ENCODE peak calls at places on chromosomes 6 and 20, in five cellular contexts. U is right lobe of liver, M is HCT116, G is body of pancreas, Z is IMR-90. T is an unnamed sample.

GRCh38 chr6:27541932-27542297 is 69.0 kb upstream of the ZNF184 start:
- DNase-seq in M (no peak), U (no peak), Z (no peak), G (no peak), T (no peak)

GRCh38 chr20:34927736-34928135 is 27.9 kb downstream of the GSS start:
- DNase-seq in Z (peak; percentile 23), M (no peak), U (no peak), G (no peak), T (no peak)

GRCh38 chr20:32344835-32345506 is 13.2 kb upstream of the ASXL1 start:
- DNase-seq in M (no peak), Z (no peak), U (no peak), G (no peak), T (no peak)

GRCh38 chr6:145071836-145072235 is 663.5 kb downstream of the EPM2A start:
- DNase-seq in M (no peak), Z (peak; percentile 93), U (no peak), G (no peak), T (no peak)

GRCh38 chr20:17571967-17572638 is 2.2 kb downstream of the DSTN start:
- DNase-seq in Z (no peak), G (no peak), M (no peak), U (no peak), T (no peak)

GRCh38 chr6:170286246-170286933 is 4.5 kb downstream of the DLL1 start:
- DNase-seq in M (no peak), G (peak; percentile 44), U (peak; percentile 37), Z (no peak), T (no peak)

GRCh38 chr20:7496394-7497111 is 443.7 kb downstream of the HAO1 start:
- DNase-seq in M (no peak), Z (no peak), G (no peak), U (no peak), T (no peak)

GRCh38 chr6:39887692-39888450 is 46.4 kb downstream of the MOCS1 start:
- DNase-seq in G (peak; percentile 78), M (no peak), U (no peak), Z (peak; percentile 95), T (no peak)

GRCh38 chr20:9300080-9300479 is 214.3 kb upstream of the LAMP5 start:
- DNase-seq in Z (no peak), U (no peak), G (no peak), M (no peak), T (no peak)

GRCh38 chr6:110326609-110327008 is 31.5 kb downstream of the METTL24 start:
- DNase-seq in M (no peak), Z (no peak), U (no peak), G (no peak), T (no peak)

GRCh38 chr20:7272512-7272911 is 505.0 kb downstream of the BMP2 start:
- DNase-seq in Z (no peak), G (no peak), U (no peak), M (no peak), T (no peak)

GRCh38 chr6:150099953-150100352 is 31.0 kb upstream of the ULBP3 start:
- DNase-seq in Z (no peak), G (no peak), U (no peak), M (no peak), T (no peak)

GRCh38 chr6:129490551-129491245 is 219.3 kb downstream of the ARHGAP18 start:
- DNase-seq in G (no peak), U (no peak), Z (peak; percentile 98), M (peak; percentile 94), T (peak; percentile 19)
- TF ChIP-seq POLR2A in G (peak; percentile 8), U (no peak), Z (peak; percentile 93), M (peak; percentile 52), T (peak; percentile 33)

GRCh38 chr6:134073156-134073555 is 20.7 kb upstream of the SLC2A12 start:
- DNase-seq in U (no peak), G (no peak), M (no peak), Z (no peak), T (no peak)
- TF ChIP-seq POLR2A in U (no peak), G (no peak), M (no peak), Z (no peak), T (no peak)

DNA sequence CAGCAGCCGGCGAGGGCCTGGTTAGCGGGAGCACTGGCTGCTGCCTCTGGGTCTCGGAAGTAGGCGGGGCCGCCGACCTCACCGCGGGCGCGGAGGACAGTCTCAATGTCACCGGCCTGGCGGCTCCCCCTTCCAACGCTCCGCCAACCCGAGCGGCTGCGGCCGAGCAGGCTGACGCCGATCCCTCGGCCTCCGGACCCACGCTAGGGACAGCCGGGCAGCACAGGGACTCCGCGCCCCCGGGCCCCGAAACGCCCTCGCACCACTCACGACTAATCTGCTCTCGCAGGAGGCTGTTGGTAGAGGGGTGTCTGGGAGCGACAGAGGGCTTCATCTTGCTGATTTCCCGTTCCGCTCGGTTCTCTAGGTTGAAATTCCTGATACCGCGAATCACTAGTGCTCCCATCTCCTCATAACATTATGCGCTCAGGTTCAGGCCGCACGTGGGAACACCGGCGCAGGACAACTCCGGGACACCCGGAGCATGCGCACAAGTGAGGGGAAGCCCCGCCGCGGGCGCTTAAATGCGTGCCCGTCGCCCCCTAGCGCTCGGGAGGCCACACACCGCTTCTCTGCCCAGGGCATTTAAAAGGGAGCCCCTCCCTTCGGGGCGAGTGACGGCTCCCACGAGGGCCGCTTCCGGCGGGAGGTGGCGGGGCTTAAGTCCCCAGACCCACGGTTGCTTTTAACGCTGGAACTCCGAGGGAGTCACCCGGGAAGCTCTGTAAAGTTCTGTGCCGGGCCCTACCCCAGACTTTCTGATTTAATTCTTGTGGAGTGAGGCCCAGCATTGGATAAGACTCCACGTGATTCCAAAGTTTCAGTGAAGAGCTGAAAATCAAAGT is at the start of gene NDUFAF4:
- DNase-seq in G (peak; percentile 97), Z (peak; percentile 90), U (peak; percentile 98), M (peak; percentile 90), T (peak; percentile 75)
- TF ChIP-seq POLR2A in G (peak; percentile 76), Z (peak; percentile 77), U (peak; percentile 82), M (peak; percentile 72), T (peak; percentile 17)

GRCh38 chr20:62907377-62908317 is 18.7 kb downstream of the DIDO1 start:
- DNase-seq in Z (peak; percentile 26), M (no peak), U (no peak), G (no peak), T (peak; percentile 43)

GRCh38 chr20:62908971-62909791 is 17.1 kb downstream of the DIDO1 start:
- DNase-seq in M (no peak), G (no peak), U (no peak), Z (no peak), T (no peak)

GRCh38 chr20:62911701-62912280 is 14.5 kb downstream of the DIDO1 start:
- DNase-seq in U (no peak), M (no peak), Z (no peak), G (no peak), T (no peak)

GRCh38 chr20:62910777-62911497 is 15.4 kb downstream of the DIDO1 start:
- DNase-seq in G (no peak), Z (no peak), M (no peak), U (no peak), T (no peak)

GRCh38 chr20:62910217-62910766 is 16.0 kb downstream of the DIDO1 start:
- DNase-seq in G (no peak), Z (no peak), M (no peak), U (no peak), T (no peak)
- TF ChIP-seq POLR2A in G (no peak), Z (no peak), M (no peak), U (no peak), T (no peak)

GRCh38 chr20:49281059-49281912 is 3.4 kb upstream of the ZNFX1 start:
- DNase-seq in Z (no peak), G (no peak), U (no peak), M (no peak), T (no peak)
- TF ChIP-seq POLR2A in Z (no peak), G (no peak), U (no peak), M (no peak), T (no peak)

GRCh38 chr6:26214826-26215199 is 127.6 kb downstream of the HFE start:
- DNase-seq in M (no peak), U (no peak), G (no peak), Z (no peak), T (no peak)

GRCh38 chr6:26215200-26216014 is 128.2 kb downstream of the HFE start:
- DNase-seq in G (no peak), Z (peak; percentile 36), U (no peak), M (no peak), T (no peak)

GRCh38 chr6:26217714-26218075 is 130.5 kb downstream of the HFE start:
- DNase-seq in Z (no peak), M (no peak), G (no peak), U (no peak), T (no peak)

GRCh38 chr6:26216886-26217713 is 129.9 kb downstream of the HFE start:
- DNase-seq in U (peak; percentile 81), Z (peak; percentile 90), M (no peak), G (peak; percentile 70), T (no peak)

GRCh38 chr6:26216015-26216885 is 129.0 kb downstream of the HFE start:
- DNase-seq in M (no peak), Z (peak; percentile 99), U (peak; percentile 69), G (peak; percentile 71), T (no peak)
- TF ChIP-seq POLR2A in M (no peak), Z (peak; percentile 99), U (peak; percentile 100), G (peak; percentile 96), T (peak; percentile 98)

DNA sequence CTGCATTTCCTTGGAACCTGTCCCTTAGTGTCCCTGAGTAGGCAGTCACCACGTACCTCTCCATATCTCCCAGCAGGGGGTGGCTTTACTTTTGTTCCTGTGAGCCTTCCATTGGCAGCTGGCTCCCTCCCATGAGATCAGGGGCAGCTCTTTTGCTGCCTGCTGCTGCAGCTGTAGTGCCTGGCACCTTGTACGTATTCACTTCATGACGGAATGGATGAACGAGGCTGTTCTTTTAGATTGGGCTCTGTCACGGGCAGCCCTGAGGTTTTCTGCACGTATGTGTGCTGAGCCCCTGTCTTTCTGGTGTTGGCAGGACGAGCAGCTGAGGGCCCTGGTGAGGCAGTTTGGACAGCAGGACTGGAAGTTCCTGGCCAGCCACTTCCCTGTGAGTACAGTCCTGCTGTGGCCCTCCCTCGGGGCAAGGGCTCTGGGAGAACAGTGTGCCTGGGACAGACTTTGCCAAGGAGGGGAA is 14.6 kb downstream of the MYBL2 start:
- DNase-seq in U (no peak), G (peak; percentile 87), M (no peak), Z (no peak), T (no peak)
- TF ChIP-seq POLR2A in U (no peak), G (peak; percentile 79), M (no peak), Z (no peak), T (no peak)

GRCh38 chr6:68443704-68444103 is 191.4 kb upstream of the ADGRB3 start:
- DNase-seq in Z (no peak), M (no peak), U (no peak), G (no peak), T (no peak)
- TF ChIP-seq POLR2A in Z (no peak), M (no peak), U (no peak), G (no peak), T (no peak)

DNA sequence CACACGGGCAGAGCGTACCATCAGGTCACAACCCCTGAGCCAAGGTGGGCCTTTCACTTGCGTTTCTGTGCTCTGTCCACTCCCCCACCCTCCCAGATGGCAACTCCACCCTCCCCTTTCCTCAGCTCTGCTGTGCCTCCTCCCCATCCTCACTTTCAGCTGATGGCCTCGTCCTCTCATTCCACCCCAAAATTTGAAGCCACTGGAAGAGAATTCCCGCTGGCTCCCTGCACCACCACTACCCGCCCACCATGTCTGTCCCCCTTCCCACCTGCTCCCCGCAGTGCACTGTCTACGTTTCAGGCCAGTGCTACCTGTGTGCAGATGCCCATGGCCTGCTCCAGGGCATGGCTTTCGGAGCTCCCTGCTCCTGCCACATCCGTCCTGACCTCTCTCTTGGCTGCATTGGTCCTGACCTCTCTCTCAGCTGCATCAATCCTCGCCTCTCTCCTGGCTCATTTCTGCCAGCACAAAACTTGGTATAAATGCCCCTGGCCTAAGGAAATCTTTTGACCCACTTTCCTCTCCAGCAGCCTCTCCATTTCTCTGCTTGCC is 24.0 kb downstream of the SYNJ2 start:
- DNase-seq in U (no peak), Z (no peak), M (no peak), G (no peak), T (no peak)
- TF ChIP-seq POLR2A in U (no peak), Z (no peak), M (no peak), G (no peak), T (no peak)